ENCODE peak calls at places on chromosomes 13 and 19, in nine cellular contexts. One of them, this sample, is unnamed.

GRCh38 chr19:14030997-14031718 is 404 bp upstream of the IL27RA start:
- ATAC-seq in activated T-cell treated with anti-CD3 and anti-CD28 coated beads, Interleukin-2, amount 50 U/mL, for 72 hours: no peak
- ATAC-seq in lower lobe of right lung: no peak
- ATAC-seq in T-helper 17 cell: no peak
- ATAC-seq in A549: peak
- ATAC-seq in heart left ventricle: no peak
- ATAC-seq in central memory CD8-positive, alpha-beta T cell: no peak
- ATAC-seq in body of pancreas: no peak
- ATAC-seq in omental fat pad: no peak
- ATAC-seq in this sample: peak

GRCh38 chr13:25186187-25186586 is 14.1 kb upstream of the AMER2 start:
- ATAC-seq in activated T-cell treated with anti-CD3 and anti-CD28 coated beads, Interleukin-2, amount 50 U/mL, for 72 hours: no peak
- ATAC-seq in lower lobe of right lung: no peak
- ATAC-seq in T-helper 17 cell: no peak
- ATAC-seq in A549: no peak
- ATAC-seq in heart left ventricle: no peak
- ATAC-seq in central memory CD8-positive, alpha-beta T cell: no peak
- ATAC-seq in body of pancreas: no peak
- ATAC-seq in omental fat pad: no peak
- ATAC-seq in this sample: no peak

GRCh38 chr13:75310005-75310580 is 171.9 kb downstream of the TBC1D4 start:
- ATAC-seq in activated T-cell treated with anti-CD3 and anti-CD28 coated beads, Interleukin-2, amount 50 U/mL, for 72 hours: no peak
- ATAC-seq in lower lobe of right lung: peak
- ATAC-seq in T-helper 17 cell: no peak
- ATAC-seq in A549: no peak
- ATAC-seq in heart left ventricle: no peak
- ATAC-seq in central memory CD8-positive, alpha-beta T cell: peak
- ATAC-seq in body of pancreas: no peak
- ATAC-seq in omental fat pad: no peak
- ATAC-seq in this sample: no peak

GRCh38 chr19:10726268-10726667 is 8.4 kb downstream of the DNM2 start:
- ATAC-seq in activated T-cell treated with anti-CD3 and anti-CD28 coated beads, Interleukin-2, amount 50 U/mL, for 72 hours: no peak
- ATAC-seq in lower lobe of right lung: no peak
- ATAC-seq in T-helper 17 cell: no peak
- ATAC-seq in A549: no peak
- ATAC-seq in heart left ventricle: peak
- ATAC-seq in central memory CD8-positive, alpha-beta T cell: no peak
- ATAC-seq in body of pancreas: no peak
- ATAC-seq in omental fat pad: no peak
- ATAC-seq in this sample: no peak

GRCh38 chr19:58252102-58252685 is 23.5 kb downstream of the ZNF544 start:
- ATAC-seq in activated T-cell treated with anti-CD3 and anti-CD28 coated beads, Interleukin-2, amount 50 U/mL, for 72 hours: no peak
- ATAC-seq in lower lobe of right lung: no peak
- ATAC-seq in T-helper 17 cell: no peak
- ATAC-seq in A549: no peak
- ATAC-seq in heart left ventricle: no peak
- ATAC-seq in central memory CD8-positive, alpha-beta T cell: no peak
- ATAC-seq in body of pancreas: no peak
- ATAC-seq in omental fat pad: no peak
- ATAC-seq in this sample: no peak

GRCh38 chr19:30695171-30695875 is 323.1 kb downstream of the ZNF536 start:
- ATAC-seq in activated T-cell treated with anti-CD3 and anti-CD28 coated beads, Interleukin-2, amount 50 U/mL, for 72 hours: no peak
- ATAC-seq in lower lobe of right lung: no peak
- ATAC-seq in T-helper 17 cell: no peak
- ATAC-seq in A549: no peak
- ATAC-seq in heart left ventricle: no peak
- ATAC-seq in central memory CD8-positive, alpha-beta T cell: no peak
- ATAC-seq in body of pancreas: no peak
- ATAC-seq in omental fat pad: no peak
- ATAC-seq in this sample: peak

GRCh38 chr13:36431204-36432105 is 840 bp upstream of the CCNA1 start:
- ATAC-seq in activated T-cell treated with anti-CD3 and anti-CD28 coated beads, Interleukin-2, amount 50 U/mL, for 72 hours: peak
- ATAC-seq in lower lobe of right lung: peak
- ATAC-seq in T-helper 17 cell: peak
- ATAC-seq in A549: peak
- ATAC-seq in heart left ventricle: peak
- ATAC-seq in central memory CD8-positive, alpha-beta T cell: no peak
- ATAC-seq in body of pancreas: peak
- ATAC-seq in omental fat pad: peak
- ATAC-seq in this sample: peak

GRCh38 chr13:42055500-42056085 is 7.1 kb downstream of the DGKH start:
- ATAC-seq in activated T-cell treated with anti-CD3 and anti-CD28 coated beads, Interleukin-2, amount 50 U/mL, for 72 hours: no peak
- ATAC-seq in lower lobe of right lung: no peak
- ATAC-seq in T-helper 17 cell: no peak
- ATAC-seq in A549: no peak
- ATAC-seq in heart left ventricle: no peak
- ATAC-seq in central memory CD8-positive, alpha-beta T cell: no peak
- ATAC-seq in body of pancreas: no peak
- ATAC-seq in omental fat pad: no peak
- ATAC-seq in this sample: no peak

GRCh38 chr19:6047741-6048231 is 62.5 kb downstream of the RFX2 start:
- ATAC-seq in activated T-cell treated with anti-CD3 and anti-CD28 coated beads, Interleukin-2, amount 50 U/mL, for 72 hours: no peak
- ATAC-seq in lower lobe of right lung: peak
- ATAC-seq in T-helper 17 cell: no peak
- ATAC-seq in A549: peak
- ATAC-seq in heart left ventricle: peak
- ATAC-seq in central memory CD8-positive, alpha-beta T cell: no peak
- ATAC-seq in body of pancreas: peak
- ATAC-seq in omental fat pad: peak
- ATAC-seq in this sample: peak

GRCh38 chr19:10353793-10354391 is 14.5 kb upstream of the ICAM3 start:
- ATAC-seq in activated T-cell treated with anti-CD3 and anti-CD28 coated beads, Interleukin-2, amount 50 U/mL, for 72 hours: peak
- ATAC-seq in lower lobe of right lung: peak
- ATAC-seq in T-helper 17 cell: peak
- ATAC-seq in A549: peak
- ATAC-seq in heart left ventricle: peak
- ATAC-seq in central memory CD8-positive, alpha-beta T cell: no peak
- ATAC-seq in body of pancreas: no peak
- ATAC-seq in omental fat pad: peak
- ATAC-seq in this sample: peak

GRCh38 chr13:113599396-113599795 is 14.8 kb downstream of the TFDP1 start:
- ATAC-seq in activated T-cell treated with anti-CD3 and anti-CD28 coated beads, Interleukin-2, amount 50 U/mL, for 72 hours: no peak
- ATAC-seq in lower lobe of right lung: no peak
- ATAC-seq in T-helper 17 cell: no peak
- ATAC-seq in A549: no peak
- ATAC-seq in heart left ventricle: no peak
- ATAC-seq in central memory CD8-positive, alpha-beta T cell: no peak
- ATAC-seq in body of pancreas: no peak
- ATAC-seq in omental fat pad: no peak
- ATAC-seq in this sample: no peak

GRCh38 chr13:29761815-29762214 is 88.6 kb downstream of the UBL3 start:
- ATAC-seq in activated T-cell treated with anti-CD3 and anti-CD28 coated beads, Interleukin-2, amount 50 U/mL, for 72 hours: no peak
- ATAC-seq in lower lobe of right lung: no peak
- ATAC-seq in T-helper 17 cell: no peak
- ATAC-seq in A549: no peak
- ATAC-seq in heart left ventricle: no peak
- ATAC-seq in central memory CD8-positive, alpha-beta T cell: no peak
- ATAC-seq in body of pancreas: no peak
- ATAC-seq in omental fat pad: no peak
- ATAC-seq in this sample: no peak

GRCh38 chr13:51912091-51912490 is 50.3 kb downstream of the CCDC70 start:
- ATAC-seq in activated T-cell treated with anti-CD3 and anti-CD28 coated beads, Interleukin-2, amount 50 U/mL, for 72 hours: no peak
- ATAC-seq in lower lobe of right lung: peak
- ATAC-seq in T-helper 17 cell: no peak
- ATAC-seq in A549: no peak
- ATAC-seq in heart left ventricle: peak
- ATAC-seq in central memory CD8-positive, alpha-beta T cell: no peak
- ATAC-seq in body of pancreas: peak
- ATAC-seq in omental fat pad: no peak
- ATAC-seq in this sample: peak

GRCh38 chr13:80214050-80214449 is 126.9 kb downstream of the SPRY2 start:
- ATAC-seq in activated T-cell treated with anti-CD3 and anti-CD28 coated beads, Interleukin-2, amount 50 U/mL, for 72 hours: no peak
- ATAC-seq in lower lobe of right lung: peak
- ATAC-seq in T-helper 17 cell: no peak
- ATAC-seq in A549: no peak
- ATAC-seq in heart left ventricle: no peak
- ATAC-seq in central memory CD8-positive, alpha-beta T cell: no peak
- ATAC-seq in body of pancreas: no peak
- ATAC-seq in omental fat pad: no peak
- ATAC-seq in this sample: no peak

GRCh38 chr13:78732445-78733017 is 73.6 kb upstream of the OBI1 start:
- ATAC-seq in activated T-cell treated with anti-CD3 and anti-CD28 coated beads, Interleukin-2, amount 50 U/mL, for 72 hours: no peak
- ATAC-seq in lower lobe of right lung: no peak
- ATAC-seq in T-helper 17 cell: no peak
- ATAC-seq in A549: no peak
- ATAC-seq in heart left ventricle: no peak
- ATAC-seq in central memory CD8-positive, alpha-beta T cell: no peak
- ATAC-seq in body of pancreas: no peak
- ATAC-seq in omental fat pad: no peak
- ATAC-seq in this sample: no peak

GRCh38 chr13:75803982-75804381 is 167.9 kb downstream of the LMO7 start:
- ATAC-seq in activated T-cell treated with anti-CD3 and anti-CD28 coated beads, Interleukin-2, amount 50 U/mL, for 72 hours: no peak
- ATAC-seq in lower lobe of right lung: no peak
- ATAC-seq in T-helper 17 cell: no peak
- ATAC-seq in A549: no peak
- ATAC-seq in heart left ventricle: peak
- ATAC-seq in central memory CD8-positive, alpha-beta T cell: no peak
- ATAC-seq in body of pancreas: no peak
- ATAC-seq in omental fat pad: no peak
- ATAC-seq in this sample: no peak

GRCh38 chr13:39347926-39348901 is 254.8 kb downstream of the LHFPL6 start:
- ATAC-seq in activated T-cell treated with anti-CD3 and anti-CD28 coated beads, Interleukin-2, amount 50 U/mL, for 72 hours: no peak
- ATAC-seq in lower lobe of right lung: peak
- ATAC-seq in T-helper 17 cell: no peak
- ATAC-seq in A549: no peak
- ATAC-seq in heart left ventricle: peak
- ATAC-seq in central memory CD8-positive, alpha-beta T cell: no peak
- ATAC-seq in body of pancreas: no peak
- ATAC-seq in omental fat pad: no peak
- ATAC-seq in this sample: no peak

GRCh38 chr19:46364359-46364758 is 17.5 kb downstream of the PPP5C start:
- ATAC-seq in activated T-cell treated with anti-CD3 and anti-CD28 coated beads, Interleukin-2, amount 50 U/mL, for 72 hours: no peak
- ATAC-seq in lower lobe of right lung: no peak
- ATAC-seq in T-helper 17 cell: no peak
- ATAC-seq in A549: no peak
- ATAC-seq in heart left ventricle: no peak
- ATAC-seq in central memory CD8-positive, alpha-beta T cell: no peak
- ATAC-seq in body of pancreas: no peak
- ATAC-seq in omental fat pad: no peak
- ATAC-seq in this sample: no peak

GRCh38 chr19:44025217-44025936 is at the start of gene ZNF222:
- ATAC-seq in activated T-cell treated with anti-CD3 and anti-CD28 coated beads, Interleukin-2, amount 50 U/mL, for 72 hours: peak
- ATAC-seq in lower lobe of right lung: peak
- ATAC-seq in T-helper 17 cell: peak
- ATAC-seq in A549: peak
- ATAC-seq in heart left ventricle: peak
- ATAC-seq in central memory CD8-positive, alpha-beta T cell: peak
- ATAC-seq in body of pancreas: peak
- ATAC-seq in omental fat pad: peak
- ATAC-seq in this sample: peak

GRCh38 chr13:113959198-113959597 is 14.7 kb downstream of the C13orf46 start:
- ATAC-seq in activated T-cell treated with anti-CD3 and anti-CD28 coated beads, Interleukin-2, amount 50 U/mL, for 72 hours: no peak
- ATAC-seq in lower lobe of right lung: peak
- ATAC-seq in T-helper 17 cell: no peak
- ATAC-seq in A549: no peak
- ATAC-seq in heart left ventricle: no peak
- ATAC-seq in central memory CD8-positive, alpha-beta T cell: no peak
- ATAC-seq in body of pancreas: peak
- ATAC-seq in omental fat pad: no peak
- ATAC-seq in this sample: peak

GRCh38 chr19:33171916-33172359 is 22.2 kb upstream of the LRP3 start:
- ATAC-seq in activated T-cell treated with anti-CD3 and anti-CD28 coated beads, Interleukin-2, amount 50 U/mL, for 72 hours: no peak
- ATAC-seq in lower lobe of right lung: no peak
- ATAC-seq in T-helper 17 cell: no peak
- ATAC-seq in A549: no peak
- ATAC-seq in heart left ventricle: no peak
- ATAC-seq in central memory CD8-positive, alpha-beta T cell: no peak
- ATAC-seq in body of pancreas: no peak
- ATAC-seq in omental fat pad: no peak
- ATAC-seq in this sample: no peak

GRCh38 chr13:22793598-22794134 is 387.1 kb upstream of the SGCG start:
- ATAC-seq in activated T-cell treated with anti-CD3 and anti-CD28 coated beads, Interleukin-2, amount 50 U/mL, for 72 hours: no peak
- ATAC-seq in lower lobe of right lung: peak
- ATAC-seq in T-helper 17 cell: no peak
- ATAC-seq in A549: no peak
- ATAC-seq in heart left ventricle: no peak
- ATAC-seq in central memory CD8-positive, alpha-beta T cell: no peak
- ATAC-seq in body of pancreas: no peak
- ATAC-seq in omental fat pad: no peak
- ATAC-seq in this sample: peak

GRCh38 chr13:93646247-93646646 is 419.6 kb downstream of the GPC6 start:
- ATAC-seq in activated T-cell treated with anti-CD3 and anti-CD28 coated beads, Interleukin-2, amount 50 U/mL, for 72 hours: no peak
- ATAC-seq in lower lobe of right lung: no peak
- ATAC-seq in T-helper 17 cell: no peak
- ATAC-seq in A549: no peak
- ATAC-seq in heart left ventricle: no peak
- ATAC-seq in central memory CD8-positive, alpha-beta T cell: no peak
- ATAC-seq in body of pancreas: no peak
- ATAC-seq in omental fat pad: no peak
- ATAC-seq in this sample: no peak

GRCh38 chr19:49423985-49424303 is 703 bp upstream of the PTH2 start:
- ATAC-seq in activated T-cell treated with anti-CD3 and anti-CD28 coated beads, Interleukin-2, amount 50 U/mL, for 72 hours: peak
- ATAC-seq in lower lobe of right lung: no peak
- ATAC-seq in T-helper 17 cell: peak
- ATAC-seq in A549: no peak
- ATAC-seq in heart left ventricle: no peak
- ATAC-seq in central memory CD8-positive, alpha-beta T cell: peak
- ATAC-seq in body of pancreas: no peak
- ATAC-seq in omental fat pad: no peak
- ATAC-seq in this sample: no peak

GRCh38 chr13:72850959-72851677 is 69.2 kb downstream of the PIBF1 start:
- ATAC-seq in activated T-cell treated with anti-CD3 and anti-CD28 coated beads, Interleukin-2, amount 50 U/mL, for 72 hours: no peak
- ATAC-seq in lower lobe of right lung: no peak
- ATAC-seq in T-helper 17 cell: no peak
- ATAC-seq in A549: no peak
- ATAC-seq in heart left ventricle: no peak
- ATAC-seq in central memory CD8-positive, alpha-beta T cell: no peak
- ATAC-seq in body of pancreas: no peak
- ATAC-seq in omental fat pad: no peak
- ATAC-seq in this sample: no peak

GRCh38 chr13:51324714-51325440 is 14.6 kb upstream of the SERPINE3 start:
- ATAC-seq in activated T-cell treated with anti-CD3 and anti-CD28 coated beads, Interleukin-2, amount 50 U/mL, for 72 hours: no peak
- ATAC-seq in lower lobe of right lung: no peak
- ATAC-seq in T-helper 17 cell: no peak
- ATAC-seq in A549: no peak
- ATAC-seq in heart left ventricle: no peak
- ATAC-seq in central memory CD8-positive, alpha-beta T cell: no peak
- ATAC-seq in body of pancreas: no peak
- ATAC-seq in omental fat pad: no peak
- ATAC-seq in this sample: no peak

This sample was measured in esophagus mucosa.